ENCODE peak calls at places on chromosomes 13 and 19, in six cellular contexts. K, A, T, D, N and J are unnamed samples.

GRCh38 chr13:98890186-98890585 is 87.7 kb downstream of the DOCK9 start:
- DNase-seq in D (no peak), N (no peak), K (no peak), A (no peak), T (peak; percentile 74), J (no peak)

GRCh38 chr19:18057557-18057956 is 29.2 kb downstream of the IL12RB1 start:
- DNase-seq in D (no peak), T (no peak), N (no peak), K (no peak), A (no peak), J (no peak)

GRCh38 chr13:100667894-100668293 is 6.7 kb downstream of the TMTC4 start:
- DNase-seq in A (no peak), N (no peak), K (no peak), T (no peak), D (no peak), J (no peak)

GRCh38 chr19:35000647-35001501 is 751 bp downstream of the GRAMD1A start:
- DNase-seq in D (peak; percentile 33), N (peak; percentile 59), K (no peak), T (peak; percentile 50), A (peak; percentile 79), J (peak; percentile 70)

GRCh38 chr19:7200739-7201138 is 93.5 kb downstream of the INSR start:
- DNase-seq in A (no peak), D (no peak), T (no peak), K (no peak), N (no peak), J (no peak)

GRCh38 chr13:111058796-111059506 is 56.2 kb upstream of the ARHGEF7 start:
- DNase-seq in T (no peak), N (no peak), D (no peak), K (no peak), A (no peak), J (peak; percentile 6)

GRCh38 chr13:112693831-112694497 is 4.1 kb downstream of the ATP11A start:
- DNase-seq in N (no peak), A (no peak), T (peak; percentile 90), D (no peak), K (no peak), J (no peak)

GRCh38 chr13:49311816-49312215 is 64.1 kb downstream of the CDADC1 start:
- DNase-seq in K (no peak), A (no peak), T (no peak), D (no peak), N (no peak), J (no peak)

GRCh38 chr13:92510416-92510815 is 716.2 kb upstream of the GPC6 start:
- DNase-seq in T (peak; percentile 75), K (no peak), A (no peak), N (no peak), D (no peak), J (no peak)

GRCh38 chr19:10292789-10293636 is 3.3 kb downstream of the ICAM5 start:
- DNase-seq in N (no peak), T (no peak), A (peak; percentile 40), K (no peak), D (no peak), J (no peak)

GRCh38 chr13:77300176-77301141 is 26.4 kb downstream of the MYCBP2 start:
- DNase-seq in K (no peak), D (no peak), N (no peak), A (no peak), T (peak; percentile 86), J (peak; percentile 6)

GRCh38 chr19:43765109-43765876 is 10.5 kb upstream of the SMG9 start:
- DNase-seq in A (peak; percentile 37), D (no peak), N (peak; percentile 30), T (peak; percentile 97), K (peak; percentile 95), J (peak; percentile 95)

GRCh38 chr19:54415208-54415900 is at the start of gene TTYH1:
- DNase-seq in D (peak; percentile 85), A (peak; percentile 85), T (no peak), K (no peak), N (no peak), J (no peak)

GRCh38 chr19:54035215-54036178 is 28.2 kb downstream of the VSTM1 start:
- DNase-seq in D (no peak), A (peak; percentile 2), K (no peak), N (no peak), T (peak; percentile 78), J (no peak)

GRCh38 chr19:15120135-15121026 is 13.2 kb downstream of the SYDE1 start:
- DNase-seq in A (no peak), K (no peak), T (no peak), N (no peak), D (no peak), J (no peak)

DNA sequence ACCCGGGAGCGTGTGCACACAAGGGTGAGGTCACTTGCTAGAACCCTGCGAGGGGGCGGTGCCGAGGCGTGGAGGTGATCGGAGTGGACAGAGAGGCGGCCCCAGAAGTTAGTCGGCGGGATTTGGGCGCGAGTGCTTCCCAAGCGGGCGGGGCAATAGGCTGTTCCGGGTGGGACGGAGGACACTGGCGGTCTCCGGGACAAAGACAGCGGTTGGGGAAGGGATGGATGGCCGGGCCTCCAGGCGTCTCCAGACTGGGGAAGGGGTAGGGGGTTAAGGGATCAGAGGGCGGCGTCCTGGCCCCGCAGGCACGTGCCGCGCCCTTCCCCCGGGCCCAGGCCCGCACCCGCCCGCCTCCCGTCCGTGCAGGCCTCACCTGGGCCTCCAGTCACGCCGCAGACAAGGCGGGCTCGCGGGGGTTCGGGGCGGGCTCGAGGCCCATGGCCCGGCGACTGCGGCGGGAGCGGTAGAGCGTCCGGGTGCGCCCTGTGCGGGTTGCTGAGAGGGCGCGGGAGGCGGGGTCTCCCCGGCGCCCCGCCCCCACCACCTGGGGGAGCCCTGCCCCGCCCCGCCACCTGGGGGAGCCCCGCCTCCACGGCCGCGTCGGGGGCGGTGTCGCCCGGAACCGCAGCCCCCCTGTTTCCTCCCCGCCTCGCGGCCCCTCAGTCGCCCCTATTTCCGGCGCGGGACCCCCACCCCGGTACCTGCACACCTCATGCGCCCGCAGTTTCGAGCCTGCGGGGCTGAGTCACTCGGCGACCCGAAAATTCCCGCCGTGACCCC is at the start of gene LPAR2:
- DNase-seq in K (no peak), A (no peak), D (no peak), T (no peak), N (no peak), J (peak; percentile 35)
- TF ChIP-seq BHLHE40 in K (peak; percentile 93), A (no peak), D (no peak), T (peak; percentile 18), N (no peak), J (no peak)

GRCh38 chr13:41652735-41653361 is 195.5 kb downstream of the RGCC start:
- DNase-seq in N (peak; percentile 62), A (peak; percentile 11), T (peak; percentile 79), K (no peak), D (no peak), J (peak; percentile 7)
- TF ChIP-seq BHLHE40 in N (no peak), A (no peak), T (no peak), K (no peak), D (no peak), J (no peak)

GRCh38 chr19:39133431-39134270 is 8.1 kb downstream of the PAK4 start:
- DNase-seq in A (no peak), N (no peak), T (no peak), K (no peak), D (no peak), J (no peak)

GRCh38 chr19:39132344-39132969 is 6.9 kb downstream of the PAK4 start:
- DNase-seq in K (no peak), T (no peak), A (no peak), D (no peak), N (no peak), J (no peak)

GRCh38 chr19:39130337-39131254 is 5.0 kb downstream of the PAK4 start:
- DNase-seq in T (no peak), K (no peak), D (no peak), N (no peak), A (no peak), J (no peak)

GRCh38 chr19:39129116-39129515 is 3.5 kb downstream of the PAK4 start:
- DNase-seq in D (no peak), N (no peak), K (no peak), A (no peak), T (no peak), J (no peak)

GRCh38 chr19:39131255-39131755 is 5.7 kb downstream of the PAK4 start:
- DNase-seq in A (no peak), T (peak; percentile 35), K (no peak), D (no peak), N (no peak), J (no peak)
- TF ChIP-seq BHLHE40 in A (no peak), T (no peak), K (no peak), D (no peak), N (no peak), J (no peak)

DNA sequence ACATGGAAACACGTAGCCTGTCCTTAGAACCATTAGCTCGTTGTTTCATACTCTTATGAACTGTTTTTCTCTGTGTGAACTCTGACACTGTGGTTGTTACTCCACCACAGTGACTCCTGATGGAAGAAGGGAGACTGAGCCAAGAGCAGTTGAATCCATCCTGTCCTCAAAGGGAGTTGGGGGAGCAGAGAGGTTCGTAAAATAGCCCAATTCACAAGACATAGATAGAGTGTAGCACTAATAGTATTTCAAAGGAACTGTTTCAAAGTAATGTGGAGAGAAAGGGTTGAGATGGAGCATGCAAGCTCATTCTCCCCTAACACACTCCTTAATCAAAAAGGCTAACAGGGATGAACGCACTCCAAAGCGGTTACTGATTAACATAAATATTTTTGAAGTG is 964.7 kb downstream of the PCDH9 start:
- DNase-seq in A (no peak), N (no peak), D (no peak), T (peak; percentile 10), K (no peak), J (no peak)
- TF ChIP-seq BHLHE40 in A (no peak), N (no peak), D (no peak), T (no peak), K (no peak), J (no peak)

GRCh38 chr19:49490287-49491029 is 3.0 kb downstream of the RPL13A start:
- DNase-seq in N (no peak), D (no peak), K (no peak), A (peak; percentile 32), T (no peak), J (no peak)
- TF ChIP-seq BHLHE40 in N (no peak), D (no peak), K (no peak), A (no peak), T (no peak), J (no peak)

DNA sequence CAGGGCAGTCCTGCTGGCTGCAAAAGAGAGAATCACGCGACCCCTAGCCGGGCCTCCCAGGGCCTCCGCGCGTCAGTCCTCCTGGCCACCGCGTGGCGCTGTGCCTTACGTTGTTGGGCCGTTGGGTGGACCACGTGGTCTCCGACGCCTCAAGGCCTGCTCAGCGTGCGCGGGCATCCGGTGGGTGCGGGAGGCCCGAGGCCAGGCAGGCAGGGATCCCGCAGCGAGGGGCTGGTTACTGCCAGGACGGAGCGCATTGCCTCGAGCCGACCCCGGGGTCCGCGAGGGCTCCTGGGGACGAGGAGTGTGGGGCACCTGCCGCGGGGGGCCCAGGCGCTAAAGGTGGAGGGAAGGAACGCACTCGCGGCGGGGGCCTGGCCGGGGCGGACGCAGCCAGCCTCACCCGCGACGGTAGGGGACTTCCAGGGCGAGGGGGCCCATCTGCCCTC is at the start of gene TDRD12:
- DNase-seq in A (no peak), T (no peak), K (no peak), D (no peak), N (no peak), J (peak; percentile 47)
- TF ChIP-seq BHLHE40 in A (no peak), T (no peak), K (no peak), D (no peak), N (no peak), J (no peak)

DNA sequence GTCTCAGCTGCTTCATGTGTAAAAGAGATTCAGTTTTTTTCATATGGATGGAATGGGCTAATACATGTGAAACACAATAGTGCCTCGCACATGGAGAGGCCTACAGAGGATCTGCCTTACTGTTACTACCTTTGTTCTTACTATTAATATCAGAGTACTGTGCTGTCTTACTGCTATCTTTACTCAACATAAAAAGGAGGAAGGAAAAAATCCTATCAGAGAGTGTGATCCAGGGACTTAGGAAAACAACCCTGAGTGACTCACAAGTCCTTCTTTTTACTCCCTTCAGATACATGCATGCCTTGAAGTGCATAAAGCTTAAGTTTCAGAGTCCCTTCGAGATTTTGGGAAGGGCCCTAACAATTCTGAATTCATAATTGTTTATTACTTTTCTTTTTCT is 136.8 kb downstream of the TBC1D4 start:
- DNase-seq in D (no peak), K (no peak), T (peak; percentile 57), N (no peak), A (no peak), J (no peak)
- TF ChIP-seq BHLHE40 in D (no peak), K (no peak), T (no peak), N (no peak), A (no peak), J (no peak)